ENCODE peak calls at places on chromosome 9, in six cellular contexts. J is uterus, N is endothelial cell, L is PC-9, C is RWPE1, M is AG10803. A is an unnamed sample.
A peak's percentile ranks its signal among the peaks of the same experiment; 100 is the strongest.

GRCh38 chr9:135712571-135713295 is 10.7 kb downstream of the KCNT1 start:
- DNase-seq in L (no peak), C (no peak), M (no peak), N (no peak), J (no peak), A (no peak)

GRCh38 chr9:69667306-69667705 is 4.9 kb downstream of the APBA1 start:
- DNase-seq in L (no peak), N (no peak), J (no peak), C (no peak), M (peak; percentile 26), A (no peak)

GRCh38 chr9:85941617-85941930 is 628 bp downstream of the NAA35 start:
- DNase-seq in N (no peak), C (no peak), L (no peak), J (no peak), M (no peak), A (no peak)

GRCh38 chr9:121684381-121685145 is 33.1 kb downstream of the DAB2IP start:
- DNase-seq in M (peak; percentile 29), J (peak; percentile 46), L (no peak), C (no peak), N (peak; percentile 69), A (peak; percentile 66)

GRCh38 chr9:91948061-91948422 is 2.0 kb downstream of the ROR2 start:
- DNase-seq in M (no peak), C (no peak), J (no peak), L (no peak), N (no peak), A (peak; percentile 36)

GRCh38 chr9:68705636-68706578 is 867 bp downstream of the PIP5K1B start:
- DNase-seq in J (no peak), L (no peak), C (no peak), M (no peak), N (peak; percentile 16), A (no peak)

GRCh38 chr9:20921362-20921761 is 110.1 kb downstream of the HACD4 start:
- DNase-seq in M (no peak), N (no peak), J (no peak), C (peak; percentile 70), L (no peak), A (no peak)

GRCh38 chr9:68462004-68462775 is 78.5 kb downstream of the TMEM252 start:
- DNase-seq in M (peak; percentile 12), C (no peak), N (no peak), J (no peak), L (no peak), A (no peak)

GRCh38 chr9:34628656-34629491 is at the start of gene ARID3C:
- DNase-seq in N (peak; percentile 41), L (peak; percentile 29), M (no peak), C (peak; percentile 49), J (no peak), A (peak; percentile 73)

GRCh38 chr9:20621553-20622329 is 558 bp downstream of the MLLT3 start:
- DNase-seq in L (peak; percentile 34), M (peak; percentile 81), C (peak; percentile 54), N (peak; percentile 47), J (peak; percentile 86), A (peak; percentile 69)

GRCh38 chr9:130039504-130040147 is 3.4 kb downstream of the FNBP1 start:
- DNase-seq in M (no peak), N (no peak), L (no peak), J (no peak), C (no peak), A (no peak)
- TF ChIP-seq CTCF in M (no peak), N (no peak), L (no peak), J (no peak), C (no peak), A (no peak)

GRCh38 chr9:37410969-37411785 is 11.3 kb upstream of the GRHPR start:
- DNase-seq in J (no peak), M (no peak), C (no peak), N (peak; percentile 26), L (no peak), A (no peak)
- TF ChIP-seq CTCF in J (no peak), M (peak; percentile 46), C (no peak), N (peak; percentile 39), L (peak; percentile 41), A (no peak)

DNA sequence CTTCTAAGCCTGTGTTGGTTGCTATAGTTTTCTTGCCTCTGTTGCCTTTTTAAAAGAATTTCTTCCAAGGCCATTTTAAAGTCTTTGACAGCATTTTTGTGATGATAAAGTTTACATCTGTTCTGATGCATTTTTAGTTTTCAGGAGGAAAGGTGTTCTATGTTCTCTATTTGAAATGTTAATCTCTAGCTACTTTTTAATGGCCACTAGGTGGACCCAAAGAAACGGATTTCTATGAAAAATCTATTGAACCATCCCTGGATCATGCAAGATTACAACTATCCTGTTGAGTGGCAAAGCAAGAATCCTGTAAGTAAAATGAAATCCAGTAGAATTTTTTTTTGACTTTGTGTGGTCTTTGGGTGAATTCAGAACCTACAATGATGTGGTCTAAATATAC is 60.2 kb downstream of the MELK start:
- DNase-seq in J (no peak), L (no peak), M (peak; percentile 47), C (peak; percentile 31), N (no peak), A (no peak)
- TF ChIP-seq CTCF in J (no peak), L (peak; percentile 70), M (peak; percentile 68), C (peak; percentile 86), N (peak; percentile 74), A (peak; percentile 50)

GRCh38 chr9:99211746-99212145 is 10.0 kb downstream of the ALG2 start:
- DNase-seq in N (peak; percentile 10), M (no peak), L (no peak), J (no peak), C (no peak), A (no peak)
- TF ChIP-seq CTCF in N (no peak), M (no peak), L (no peak), J (no peak), C (no peak), A (no peak)

GRCh38 chr9:124254261-124254682 is 3.5 kb upstream of the NEK6 start:
- DNase-seq in C (no peak), J (no peak), N (no peak), M (no peak), L (no peak), A (no peak)
- TF ChIP-seq CTCF in C (no peak), J (no peak), N (no peak), M (no peak), L (no peak), A (no peak)

GRCh38 chr9:129624947-129625346 is 1.0 kb upstream of the NTMT1 start:
- DNase-seq in N (no peak), L (no peak), J (no peak), C (no peak), M (no peak), A (no peak)
- TF ChIP-seq CTCF in N (no peak), L (no peak), J (no peak), C (no peak), M (no peak), A (no peak)

DNA sequence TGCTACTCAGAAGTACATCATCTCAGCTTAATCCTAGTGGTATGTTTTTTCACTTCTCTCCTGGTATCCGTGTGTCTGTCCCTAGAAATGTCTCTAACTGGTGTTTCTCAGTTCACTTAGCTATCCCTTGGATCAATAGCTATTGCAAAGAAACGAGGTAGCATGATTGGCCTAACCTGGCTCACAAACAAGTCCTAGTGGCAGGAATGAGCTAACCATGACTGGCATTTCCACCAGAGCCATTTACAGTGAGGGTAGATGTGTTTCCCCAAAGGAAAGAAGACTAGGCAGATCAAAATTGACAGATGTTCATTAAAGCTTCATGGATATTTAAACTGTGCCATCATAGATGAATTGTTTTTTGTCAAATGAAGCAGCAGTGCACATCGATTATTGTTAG is 82.5 kb downstream of the PALM2AKAP2 start:
- DNase-seq in M (no peak), N (no peak), C (no peak), L (no peak), J (no peak), A (no peak)
- TF ChIP-seq CTCF in M (peak; percentile 39), N (no peak), C (no peak), L (no peak), J (no peak), A (no peak)

GRCh38 chr9:133374612-133375115 is 1.2 kb downstream of the SURF4 start:
- DNase-seq in M (peak; percentile 69), N (no peak), J (no peak), L (no peak), C (no peak), A (no peak)

GRCh38 chr9:133377721-133378216 is 1.6 kb downstream of the STKLD1 start:
- DNase-seq in L (peak; percentile 54), C (no peak), J (peak; percentile 44), M (peak; percentile 92), N (no peak), A (no peak)

GRCh38 chr9:133375724-133376654 is at the start of the genes STKLD1 and SURF4:
- DNase-seq in M (peak; percentile 97), J (peak; percentile 94), C (peak; percentile 100), L (peak; percentile 99), N (peak; percentile 97), A (peak; percentile 98)

GRCh38 chr9:133372144-133372543 is 3.7 kb downstream of the SURF4 start:
- DNase-seq in C (no peak), M (no peak), J (no peak), L (no peak), N (no peak), A (no peak)

DNA sequence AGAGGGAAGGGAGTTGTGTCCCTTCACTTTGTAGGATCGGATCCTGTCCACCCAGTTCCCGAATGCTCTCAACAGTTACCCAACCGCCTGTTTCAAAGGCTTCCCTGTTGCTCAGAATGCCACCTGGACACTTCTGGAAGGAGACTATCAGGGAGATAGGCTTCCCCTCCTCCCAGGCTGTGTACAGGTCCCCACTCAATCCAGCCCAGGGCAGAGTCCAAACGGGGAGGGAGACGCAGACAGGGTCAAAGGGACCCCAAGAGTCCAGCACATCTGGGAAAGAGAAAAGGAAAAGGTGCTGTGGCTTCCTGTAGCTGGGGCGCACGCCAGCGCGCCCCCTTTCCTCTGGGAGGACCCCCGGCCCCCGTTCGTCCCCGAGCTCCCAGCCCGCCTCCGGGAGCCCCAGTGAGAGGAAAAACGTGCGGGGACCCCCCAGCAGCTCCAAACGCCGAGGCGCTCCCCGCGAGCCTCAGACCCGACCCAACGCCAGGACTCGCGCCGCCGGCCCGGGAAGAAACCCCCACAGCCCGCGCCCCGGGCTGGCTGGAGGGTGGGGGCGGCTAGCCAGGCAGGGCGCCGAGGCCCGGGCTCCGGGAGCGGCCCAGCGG is 640 bp downstream of the SURF4 start:
- DNase-seq in L (peak; percentile 30), M (peak; percentile 40), J (no peak), C (peak; percentile 72), N (peak; percentile 36), A (no peak)
- TF ChIP-seq CTCF in L (no peak), M (peak; percentile 4), J (no peak), C (peak; percentile 79), N (no peak), A (no peak)

A was measured in nephron progenitor cell.